ENCODE peak calls at places on chromosomes 1 and 21, in four cellular contexts. E is PC-3, J is heart right ventricle, A is uterus. I is an unnamed sample. For H3K4me1, the result is how much of the 10 kb centered on the place peaks cover.

GRCh38 chr1:207711285-207711684 is 40.6 kb upstream of the CD46 start:
- DNase-seq in E (peak), J (no peak), A (no peak), I (no peak)

GRCh38 chr1:223500560-223501425 is 107.6 kb downstream of the CCDC185 start:
- DNase-seq in E (peak), J (no peak), A (no peak), I (peak)

GRCh38 chr1:234827656-234828055 is 217.7 kb upstream of the IRF2BP2 start:
- DNase-seq in E (no peak), J (no peak), A (no peak), I (no peak)

GRCh38 chr1:95197616-95198252 is 36.3 kb upstream of the RWDD3 start:
- DNase-seq in E (peak), J (no peak), A (no peak), I (no peak)

GRCh38 chr1:228008391-228009115 is 1.8 kb downstream of the WNT3A start:
- DNase-seq in E (no peak), J (no peak), A (peak), I (peak)

GRCh38 chr1:102015728-102016127 is 19.0 kb upstream of the OLFM3 start:
- DNase-seq in E (no peak), J (no peak), A (no peak), I (no peak)

GRCh38 chr1:200038645-200038986 is 11.1 kb downstream of the NR5A2 start:
- DNase-seq in E (no peak), J (no peak), A (no peak), I (no peak)

GRCh38 chr1:208303743-208304142 is 59.6 kb upstream of the PLXNA2 start:
- DNase-seq in E (no peak), J (no peak), A (no peak), I (no peak)

GRCh38 chr1:81802601-81803422 is 2.1 kb downstream of the ADGRL2 start:
- DNase-seq in E (no peak), J (peak), A (peak), I (peak)

GRCh38 chr1:85495556-85495955 is 30.6 kb upstream of the DDAH1 start:
- DNase-seq in E (peak), J (no peak), A (no peak), I (no peak)

GRCh38 chr21:39384674-39385298 is 35.9 kb upstream of the HMGN1 start:
- DNase-seq in E (peak), J (no peak), A (no peak), I (no peak)

GRCh38 chr1:220299337-220299736 is 27.1 kb upstream of the RAB3GAP2 start:
- DNase-seq in E (no peak), J (no peak), A (no peak), I (no peak)

GRCh38 chr21:19475525-19475924 is 1071.9 kb upstream of the TMPRSS15 start:
- DNase-seq in E (no peak), J (no peak), A (no peak), I (no peak)

GRCh38 chr1:230090194-230090711 is 23.2 kb downstream of the GALNT2 start:
- DNase-seq in E (peak), J (no peak), A (no peak), I (no peak)
- H3K4me1 ChIP-seq in E (half or more), J (under half), A (under half), I (under half)

GRCh38 chr1:184387871-184388670 is 1.2 kb downstream of the C1orf21 start:
- DNase-seq in E (peak), J (peak), A (peak), I (no peak)

GRCh38 chr1:184390889-184391288 is 4.1 kb downstream of the C1orf21 start:
- DNase-seq in E (no peak), J (no peak), A (no peak), I (no peak)

GRCh38 chr1:184389446-184389845 is 2.6 kb downstream of the C1orf21 start:
- DNase-seq in E (no peak), J (no peak), A (no peak), I (no peak)

GRCh38 chr1:184387069-184387870 is 441 bp downstream of the C1orf21 start:
- DNase-seq in E (peak), J (peak), A (peak), I (peak)

GRCh38 chr1:184388671-184389292 is 2.0 kb downstream of the C1orf21 start:
- DNase-seq in E (no peak), J (peak), A (no peak), I (no peak)
- H3K27ac ChIP-seq in E (no peak), J (peak), A (peak), I (no peak)

GRCh38 chr1:204308023-204308628 is 51.6 kb downstream of the PLEKHA6 start:
- DNase-seq in E (no peak), J (no peak), A (no peak), I (no peak)
- H3K4me3 ChIP-seq in E (no peak), J (peak), A (no peak), I (no peak)

GRCh38 chr1:231236938-231237337 is 4.1 kb upstream of the GNPAT start:
- DNase-seq in E (no peak), J (no peak), A (no peak), I (no peak)
- H3K4me1 ChIP-seq in E (under half), J (under half), A (under half), I (under half)

GRCh38 chr1:8070381-8070811 is 44.3 kb upstream of the ERRFI1 start:
- DNase-seq in E (peak), J (no peak), A (no peak), I (no peak)

GRCh38 chr1:8075511-8076051 is 49.5 kb upstream of the ERRFI1 start:
- DNase-seq in E (peak), J (no peak), A (no peak), I (no peak)

GRCh38 chr1:8076171-8076570 is 50.1 kb upstream of the ERRFI1 start:
- DNase-seq in E (no peak), J (no peak), A (no peak), I (no peak)

GRCh38 chr1:8077120-8077573 is 51.0 kb upstream of the ERRFI1 start:
- DNase-seq in E (peak), J (peak), A (peak), I (peak)

DNA sequence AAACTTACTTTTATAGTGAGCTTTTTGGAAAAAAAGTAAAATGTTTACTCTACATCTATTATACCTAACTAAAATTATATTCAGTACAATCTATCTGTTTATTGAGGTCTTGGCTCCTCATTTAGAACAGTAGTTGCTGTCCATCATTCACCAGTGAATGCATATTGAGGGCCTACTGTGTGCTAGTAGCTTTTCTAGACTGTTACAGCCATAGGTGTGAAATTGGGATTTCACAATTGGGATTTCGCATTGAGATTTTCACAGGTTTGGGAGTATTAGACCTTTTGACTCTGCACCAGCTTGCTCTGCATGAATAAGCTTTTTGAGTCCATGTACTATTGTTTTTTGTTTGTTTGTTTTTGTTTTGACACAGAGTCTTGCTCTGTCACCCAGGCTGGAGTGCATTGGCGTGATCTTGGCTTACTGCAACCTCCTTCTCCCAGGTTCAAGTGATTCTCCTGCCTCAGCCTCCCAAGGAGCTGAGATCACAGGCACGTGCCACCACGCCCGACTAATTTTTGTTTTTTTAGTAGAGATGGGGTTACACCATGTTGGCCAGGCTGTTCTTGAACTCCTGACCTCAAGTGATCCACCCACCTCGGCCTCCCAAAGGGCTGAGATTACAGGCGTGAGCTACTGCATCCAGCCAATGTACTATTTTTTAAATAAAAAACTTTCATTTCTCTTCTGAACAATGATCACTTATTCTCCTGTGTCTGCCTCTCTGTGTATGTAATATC is 47.2 kb upstream of the ERRFI1 start:
- DNase-seq in E (no peak), J (no peak), A (no peak), I (no peak)
- H3K27ac ChIP-seq in E (no peak), J (no peak), A (no peak), I (no peak)

GRCh38 chr1:205770618-205771017 is 4.7 kb downstream of the RAB29 start:
- DNase-seq in E (no peak), J (no peak), A (no peak), I (no peak)

GRCh38 chr1:205769641-205770365 is 5.5 kb downstream of the RAB29 start:
- DNase-seq in E (no peak), J (no peak), A (no peak), I (no peak)

GRCh38 chr1:205774277-205775014 is 836 bp downstream of the RAB29 start:
- DNase-seq in E (no peak), J (no peak), A (no peak), I (peak)

GRCh38 chr1:205775015-205775716 is at the start of gene RAB29:
- DNase-seq in E (peak), J (peak), A (peak), I (peak)

GRCh38 chr1:205772607-205773032 is 2.7 kb downstream of the RAB29 start:
- DNase-seq in E (no peak), J (no peak), A (no peak), I (no peak)
- H3K4me3 ChIP-seq in E (no peak), J (no peak), A (no peak), I (no peak)

GRCh38 chr1:93708734-93709481 is 27.3 kb upstream of the BCAR3 start:
- DNase-seq in E (no peak), J (peak), A (peak), I (no peak)

GRCh38 chr1:93710949-93711591 is 29.4 kb upstream of the BCAR3 start:
- DNase-seq in E (no peak), J (no peak), A (no peak), I (no peak)

GRCh38 chr1:93710499-93710898 is 28.9 kb upstream of the BCAR3 start:
- DNase-seq in E (no peak), J (no peak), A (no peak), I (no peak)

GRCh38 chr1:93705897-93706500 is 24.4 kb upstream of the BCAR3 start:
- DNase-seq in E (peak), J (no peak), A (no peak), I (no peak)

GRCh38 chr1:93707956-93708355 is 26.3 kb upstream of the BCAR3 start:
- DNase-seq in E (no peak), J (no peak), A (no peak), I (no peak)
- H3K4me1 ChIP-seq in E (under half), J (under half), A (under half), I (under half)

DNA sequence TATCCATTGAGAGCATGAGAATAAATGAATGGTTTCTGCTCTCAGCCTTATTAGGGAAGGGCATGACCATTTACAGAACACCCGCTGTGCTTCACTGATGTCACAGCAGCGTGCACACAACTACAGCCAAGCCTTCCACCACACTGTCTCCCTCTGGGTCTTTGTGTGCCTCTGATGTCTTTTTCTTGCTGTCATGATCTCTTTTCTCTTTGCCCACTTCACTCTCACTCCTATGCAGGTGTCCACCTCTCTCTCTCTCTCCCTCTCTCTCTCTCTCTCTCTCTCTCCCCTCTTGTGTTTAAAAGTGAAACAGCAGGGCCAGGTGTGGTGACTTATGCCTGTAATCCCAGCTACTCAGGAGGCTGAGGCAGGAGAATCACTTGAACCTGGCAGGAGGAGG is 232.5 kb upstream of the JUN start:
- DNase-seq in E (no peak), J (no peak), A (no peak), I (no peak)
- H3K27ac ChIP-seq in E (no peak), J (no peak), A (peak), I (no peak)

DNA sequence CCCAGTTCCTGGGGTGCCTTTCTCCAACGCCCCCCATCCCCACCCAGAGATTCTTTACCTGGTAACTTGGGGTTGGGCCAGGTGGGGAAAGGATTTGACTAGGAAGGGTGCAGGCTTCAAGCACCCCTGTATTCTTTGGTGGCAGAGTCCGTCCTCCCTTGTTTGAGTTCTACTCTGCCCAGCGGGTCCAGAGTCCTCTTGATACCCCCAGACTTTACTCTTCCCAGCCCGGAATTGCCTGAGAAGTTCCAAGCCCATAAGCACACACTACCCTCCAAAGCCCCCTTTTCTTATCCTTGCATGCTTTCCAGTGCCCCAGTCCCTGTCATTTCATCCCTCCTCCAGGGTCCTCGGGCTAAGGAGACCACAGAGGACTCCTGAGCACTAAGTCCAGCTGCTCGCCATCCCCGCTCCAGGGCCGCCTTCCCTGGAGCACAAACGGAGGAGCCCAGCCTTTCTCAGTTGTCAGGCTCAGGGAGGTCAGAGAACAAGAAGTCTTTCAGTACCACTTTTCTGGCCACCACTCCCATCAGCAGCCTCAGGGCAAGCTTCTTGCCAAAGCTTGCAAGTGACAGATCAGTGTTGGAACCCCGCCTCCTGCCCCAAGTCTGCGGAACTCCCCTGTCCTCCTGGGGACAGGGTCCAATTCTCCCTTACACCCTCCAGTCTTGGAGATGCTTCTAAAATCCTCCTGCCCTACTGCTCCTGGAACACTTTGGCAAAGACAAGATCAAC is 12.2 kb downstream of the SLC45A3 start:
- DNase-seq in E (no peak), J (no peak), A (no peak), I (no peak)
- H3K4me3 ChIP-seq in E (no peak), J (no peak), A (no peak), I (no peak)

DNA sequence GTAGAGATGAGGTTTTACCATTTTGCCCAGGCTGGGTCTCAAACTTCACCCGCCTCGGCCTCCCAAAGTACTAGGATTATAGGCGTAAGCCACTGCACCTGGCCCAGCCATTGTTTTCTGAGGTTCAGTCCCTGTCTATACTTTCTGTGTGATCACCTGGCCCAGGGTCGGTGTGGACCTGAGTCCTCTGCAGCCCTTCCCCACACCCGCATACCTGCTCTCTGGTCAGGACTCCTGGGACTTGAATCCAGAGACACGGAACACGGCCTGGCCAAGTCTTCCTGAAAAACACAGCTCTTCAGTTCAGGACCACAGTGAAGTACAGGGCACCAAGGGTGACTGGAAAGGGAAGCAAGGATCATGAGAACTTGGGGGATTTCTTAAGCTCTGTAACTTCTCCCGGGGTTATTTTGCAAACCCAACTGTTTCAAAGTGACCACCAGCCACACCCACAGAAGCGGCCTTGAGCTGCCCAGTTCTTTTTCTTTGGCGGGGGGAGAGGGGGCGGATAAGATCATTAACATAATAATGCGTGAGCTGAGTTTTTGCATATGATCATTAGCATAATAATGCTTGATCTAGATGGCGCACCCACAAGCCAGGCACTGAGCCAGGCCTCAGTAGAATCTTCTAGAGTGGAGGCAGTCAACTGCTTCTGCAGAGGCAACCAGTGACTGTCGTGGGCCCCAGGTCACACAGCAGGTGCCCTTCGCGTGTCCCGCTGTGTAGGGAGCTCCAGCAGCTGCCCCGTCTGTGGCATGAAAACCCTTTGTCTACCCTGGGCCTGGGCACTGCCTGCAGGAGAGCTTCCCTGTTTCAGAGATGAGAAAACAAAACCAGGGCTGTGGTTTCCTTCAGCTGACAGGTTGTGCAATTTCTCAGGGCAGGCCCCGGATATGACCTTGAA is 1.7 kb upstream of the NADK start:
- DNase-seq in E (no peak), J (peak), A (no peak), I (peak)
- H3K4me1 ChIP-seq in E (under half), J (half or more), A (under half), I (under half)